ENCODE peak calls at places on chromosomes 11 and 22, in seven cellular contexts. P, O, X, W, G, M and L are unnamed samples.
A peak's percentile ranks its signal among the peaks of the same experiment; 100 is the strongest.

GRCh38 chr22:50576806-50577696 is 1.2 kb downstream of the CPT1B start:
- DNase-seq in P (no peak), O (no peak), X (no peak), W (no peak), G (no peak), M (no peak), L (no peak)

GRCh38 chr11:95682552-95682951 is 107.0 kb downstream of the FAM76B start:
- DNase-seq in P (no peak), O (no peak), X (no peak), W (no peak), G (no peak), M (no peak), L (no peak)

GRCh38 chr11:69293819-69294505 is at the start of gene MYEOV:
- DNase-seq in P (peak; percentile 97), O (peak; percentile 52), X (peak; percentile 61), W (peak; percentile 98), G (peak; percentile 83), M (no peak), L (peak; percentile 61)

GRCh38 chr11:83523676-83524075 is 237.5 kb upstream of the CCDC90B start:
- DNase-seq in P (no peak), O (no peak), X (no peak), W (no peak), G (no peak), M (no peak), L (no peak)

GRCh38 chr11:94539420-94539819 is 4.3 kb upstream of the FUT4 start:
- DNase-seq in P (no peak), O (no peak), X (no peak), W (no peak), G (no peak), M (no peak), L (no peak)

GRCh38 chr11:86978756-86979608 is 23.8 kb upstream of the FZD4 start:
- DNase-seq in P (no peak), O (peak; percentile 20), X (no peak), W (peak; percentile 29), G (no peak), M (no peak), L (no peak)

GRCh38 chr11:34905666-34906065 is 10.5 kb downstream of the APIP start:
- DNase-seq in P (no peak), O (no peak), X (no peak), W (no peak), G (no peak), M (no peak), L (no peak)

GRCh38 chr22:47780281-47780875 is 1017.9 kb downstream of the TBC1D22A start:
- DNase-seq in P (no peak), O (no peak), X (no peak), W (no peak), G (no peak), M (no peak), L (no peak)

GRCh38 chr22:44588348-44588747 is 90.3 kb upstream of the RTL6 start:
- DNase-seq in P (no peak), O (no peak), X (no peak), W (no peak), G (peak; percentile 37), M (no peak), L (no peak)

GRCh38 chr22:47092896-47093311 is 330.5 kb downstream of the TBC1D22A start:
- DNase-seq in P (no peak), O (peak; percentile 35), X (no peak), W (no peak), G (no peak), M (no peak), L (no peak)

GRCh38 chr22:40285508-40285907 is 60.8 kb upstream of the ADSL start:
- DNase-seq in P (no peak), O (no peak), X (no peak), W (no peak), G (no peak), M (no peak), L (no peak)

GRCh38 chr11:17812286-17813187 is 78.0 kb downstream of the KCNC1 start:
- DNase-seq in P (peak; percentile 25), O (no peak), X (no peak), W (no peak), G (no peak), M (no peak), L (no peak)

GRCh38 chr11:57501951-57502350 is 13.6 kb downstream of the SLC43A1 start:
- DNase-seq in P (peak; percentile 80), O (no peak), X (peak; percentile 90), W (no peak), G (no peak), M (no peak), L (no peak)

GRCh38 chr11:85826096-85826855 is 15.3 kb upstream of the SYTL2 start:
- DNase-seq in P (no peak), O (no peak), X (no peak), W (no peak), G (no peak), M (peak; percentile 53), L (no peak)

GRCh38 chr11:16792426-16792825 is 54.0 kb downstream of the C11orf58 start:
- DNase-seq in P (no peak), O (no peak), X (no peak), W (no peak), G (peak; percentile 23), M (no peak), L (no peak)

DNA sequence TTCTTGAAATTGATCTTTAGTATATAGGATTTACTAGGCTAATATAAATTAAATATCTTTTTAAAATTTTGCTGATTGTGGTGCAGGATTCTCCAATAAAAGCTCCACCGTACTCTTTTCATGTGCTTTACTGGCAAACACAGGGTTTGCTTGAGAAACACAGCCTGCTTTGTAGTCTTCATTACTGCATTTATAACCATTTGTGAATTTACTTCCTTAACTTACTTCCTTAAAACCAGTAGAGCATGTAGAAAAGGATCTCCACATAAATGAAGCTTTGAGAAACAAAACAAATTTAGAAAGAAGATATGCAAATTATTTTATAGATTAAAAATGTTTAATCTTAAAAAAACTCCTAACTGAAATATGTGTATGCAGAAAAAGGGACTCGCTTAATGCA is 28.8 kb downstream of the SWAP70 start:
- DNase-seq in P (no peak), O (no peak), X (no peak), W (no peak), G (no peak), M (no peak), L (no peak)
- H3K4me1 ChIP-seq in P (no peaks in the 10 kb centered on the region), O (peaks cover 58% of the 10 kb centered on the region), X (peaks cover 19% of the 10 kb centered on the region), W (no peaks in the 10 kb centered on the region), G (peaks cover 59% of the 10 kb centered on the region), M (no peaks in the 10 kb centered on the region), L (peaks cover 29% of the 10 kb centered on the region)

GRCh38 chr11:1782831-1783724 is 19.4 kb upstream of the CTSD start:
- DNase-seq in P (no peak), O (no peak), X (no peak), W (no peak), G (no peak), M (no peak), L (no peak)

GRCh38 chr11:1786466-1786865 is 22.7 kb upstream of the CTSD start:
- DNase-seq in P (no peak), O (no peak), X (no peak), W (no peak), G (no peak), M (no peak), L (no peak)

GRCh38 chr11:1784761-1785650 is 21.3 kb upstream of the CTSD start:
- DNase-seq in P (no peak), O (no peak), X (no peak), W (no peak), G (no peak), M (no peak), L (no peak)

GRCh38 chr11:1783725-1784529 is 20.2 kb upstream of the CTSD start:
- DNase-seq in P (peak; percentile 29), O (no peak), X (no peak), W (no peak), G (no peak), M (no peak), L (no peak)

DNA sequence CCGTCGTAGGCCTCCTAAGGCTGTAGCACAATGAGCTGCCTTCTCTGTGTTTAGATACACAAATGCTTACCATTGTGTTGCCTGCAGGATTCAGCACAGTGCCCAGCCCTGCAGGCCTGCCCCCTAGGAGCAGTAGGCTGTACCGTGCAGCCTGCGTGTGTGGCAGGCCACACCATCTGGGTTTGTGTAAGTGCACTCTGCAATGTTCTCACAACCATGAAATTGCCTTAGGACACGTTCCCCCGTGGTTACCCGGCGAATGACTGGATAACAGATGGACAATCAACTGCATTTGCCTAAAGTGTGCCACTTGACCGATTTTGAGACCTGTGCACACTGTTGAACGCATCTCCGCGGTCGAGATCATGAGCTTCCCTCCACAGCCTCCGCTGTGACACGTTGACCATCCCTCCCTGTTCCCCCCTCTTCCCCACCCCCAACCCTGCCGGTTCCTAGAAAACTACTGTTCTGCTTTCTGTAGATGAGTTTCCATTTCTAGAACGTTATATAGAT is 22.1 kb upstream of the CTSD start:
- DNase-seq in P (no peak), O (no peak), X (no peak), W (no peak), G (no peak), M (no peak), L (no peak)
- TF ChIP-seq CTCF in P (no peak), O (no peak), X (no peak), W (no peak), G (no peak), M (no peak), L (no peak)

GRCh38 chr22:19174106-19175025 is 4.2 kb downstream of the SLC25A1 start:
- DNase-seq in P (peak; percentile 69), O (peak; percentile 56), X (peak; percentile 59), W (no peak), G (peak; percentile 90), M (peak; percentile 40), L (no peak)

GRCh38 chr22:19175602-19176174 is 2.8 kb downstream of the SLC25A1 start:
- DNase-seq in P (no peak), O (no peak), X (peak; percentile 49), W (no peak), G (no peak), M (no peak), L (no peak)

GRCh38 chr22:19176732-19177131 is 1.8 kb downstream of the SLC25A1 start:
- DNase-seq in P (no peak), O (no peak), X (no peak), W (no peak), G (no peak), M (no peak), L (no peak)

GRCh38 chr22:19176175-19176630 is 2.3 kb downstream of the SLC25A1 start:
- DNase-seq in P (no peak), O (no peak), X (no peak), W (no peak), G (no peak), M (no peak), L (no peak)

DNA sequence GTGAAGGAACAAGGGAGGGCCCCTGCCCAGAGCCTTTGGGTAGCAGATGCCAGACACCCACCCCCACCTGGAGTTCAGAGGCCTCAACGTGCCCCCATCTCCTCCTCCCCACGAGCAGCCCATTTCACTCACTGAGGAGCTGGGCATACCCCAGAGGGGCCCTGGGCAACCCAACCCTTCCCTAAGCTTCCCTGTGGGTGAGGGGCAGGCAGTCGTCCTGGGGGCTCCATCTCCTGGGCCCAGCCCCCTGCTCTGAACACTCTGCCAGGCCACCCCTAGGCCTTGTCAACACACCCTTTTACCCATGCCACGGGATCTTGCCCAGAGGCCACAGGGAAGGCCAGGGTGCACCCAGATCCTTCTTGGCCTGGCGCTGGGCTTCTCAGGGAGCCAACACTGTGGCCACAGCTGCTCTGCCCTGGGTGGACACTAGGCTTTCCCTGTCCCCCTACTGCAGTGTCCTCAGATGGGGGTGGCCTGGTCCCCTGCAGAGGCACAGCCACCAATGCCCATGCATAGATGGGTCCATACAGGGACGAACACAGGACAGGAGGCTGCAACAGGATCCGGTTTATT is 3.4 kb downstream of the SLC25A1 start:
- DNase-seq in P (no peak), O (no peak), X (no peak), W (no peak), G (no peak), M (no peak), L (no peak)
- H3K27ac ChIP-seq in P (no peak overlapping the region), O (no peak overlapping the region), X (no peak overlapping the region), W (no peak overlapping the region), G (peak overlapping the region; percentile 91), M (no peak overlapping the region), L (no peak overlapping the region)

GRCh38 chr22:17921871-17922821 is 102.2 kb downstream of the MICAL3 start:
- DNase-seq in P (no peak), O (peak; percentile 48), X (no peak), W (peak; percentile 99), G (no peak), M (no peak), L (no peak)
- H3K4me1 ChIP-seq in P (peaks cover 20% of the 10 kb centered on the region), O (peaks cover 68% of the 10 kb centered on the region), X (peaks cover 25% of the 10 kb centered on the region), W (peaks cover 50% of the 10 kb centered on the region), G (peaks cover 74% of the 10 kb centered on the region), M (peaks cover 42% of the 10 kb centered on the region), L (peaks cover 33% of the 10 kb centered on the region)